ENCODE peak calls at places on chromosome 13, in nine cellular contexts. N is tibial nerve, F is esophagus squamous epithelium, W is natural killer cell, U is glutamatergic neuron, J is H9, L is mucosa of descending colon, C is foreskin fibroblast, H is mesothelial cell of epicardium. K is an unnamed sample.

GRCh38 chr13:51158365-51158764 is 47.3 kb upstream of the C13orf42 start:
- DNase-seq in H (no peak), U (no peak), J (peak; percentile 62), L (no peak), W (no peak), C (no peak), N (no peak), F (no peak), K (no peak)

GRCh38 chr13:105918842-105919741 is 616.4 kb downstream of the EFNB2 start:
- DNase-seq in J (peak; percentile 51), W (no peak), N (no peak), C (peak; percentile 64), U (peak; percentile 52), H (no peak), F (no peak), L (peak; percentile 77), K (no peak)

GRCh38 chr13:98476106-98476505 is 100.8 kb downstream of the STK24 start:
- DNase-seq in N (no peak), C (no peak), U (no peak), J (peak; percentile 87), W (no peak), L (no peak), F (no peak), H (no peak), K (no peak)

GRCh38 chr13:29546662-29547061 is 48.8 kb downstream of the SLC7A1 start:
- DNase-seq in N (no peak), U (no peak), L (no peak), F (no peak), W (no peak), C (no peak), J (no peak), H (no peak), K (no peak)

GRCh38 chr13:97122381-97122996 is 99.6 kb upstream of the MBNL2 start:
- DNase-seq in J (no peak), H (no peak), F (no peak), W (no peak), N (no peak), U (no peak), L (no peak), C (peak; percentile 53), K (no peak)

GRCh38 chr13:60230593-60230992 is 66.9 kb upstream of the DIAPH3 start:
- DNase-seq in W (no peak), F (no peak), L (no peak), H (no peak), C (no peak), J (no peak), U (no peak), N (no peak), K (no peak)

GRCh38 chr13:41813426-41813825 is 147.5 kb downstream of the VWA8 start:
- DNase-seq in N (no peak), H (no peak), L (no peak), J (no peak), U (no peak), F (no peak), W (no peak), C (peak; percentile 34), K (no peak)

GRCh38 chr13:113935523-113935922 is 38.4 kb downstream of the C13orf46 start:
- DNase-seq in N (no peak), C (no peak), H (no peak), L (peak; percentile 15), J (no peak), W (no peak), U (no peak), F (no peak), K (peak; percentile 26)

GRCh38 chr13:75505327-75505726 is 23.4 kb upstream of the TBC1D4 start:
- DNase-seq in H (no peak), L (no peak), J (no peak), F (no peak), C (no peak), W (no peak), N (no peak), U (no peak), K (no peak)
- TF ChIP-seq CTCF in H (no peak), L (no peak), J (no peak), F (no peak), C (no peak), W (no peak), N (no peak), U (no peak), K (no peak)

DNA sequence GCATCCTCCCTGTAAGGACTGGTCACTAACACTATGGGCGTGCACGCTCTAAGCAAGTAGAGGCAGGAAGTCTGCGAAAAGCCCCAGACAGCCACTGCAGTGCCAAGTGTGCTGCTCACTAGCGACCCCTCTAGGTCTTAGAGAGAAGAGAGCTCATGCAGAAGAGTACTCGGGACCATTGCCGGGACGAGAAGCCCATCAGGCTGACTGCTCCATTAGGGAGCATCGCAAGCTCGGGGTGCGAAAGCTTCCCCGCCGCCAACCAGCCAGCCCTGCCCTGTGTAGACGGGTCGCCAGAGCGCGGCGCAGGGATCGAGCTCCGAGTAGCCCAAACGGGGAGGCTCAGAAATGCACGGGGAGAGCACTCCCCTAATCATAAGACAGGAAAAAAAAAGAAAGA is 16.6 kb downstream of the POU4F1 start:
- DNase-seq in U (no peak), F (no peak), L (no peak), J (peak; percentile 88), H (no peak), N (no peak), C (no peak), W (no peak), K (no peak)
- TF ChIP-seq CTCF in U (peak; percentile 61), F (no peak), L (no peak), J (peak; percentile 90), H (no peak), N (no peak), C (peak; percentile 7), W (no peak), K (no peak)

GRCh38 chr13:23161176-23161825 is 19.5 kb upstream of the SGCG start:
- DNase-seq in F (no peak), H (no peak), L (no peak), J (no peak), C (no peak), W (no peak), U (no peak), N (no peak), K (no peak)
- TF ChIP-seq CTCF in F (no peak), H (no peak), L (no peak), J (no peak), C (no peak), W (no peak), U (no peak), N (no peak), K (no peak)

GRCh38 chr13:73722120-73722519 is 412.1 kb downstream of the KLF12 start:
- DNase-seq in J (no peak), U (no peak), F (no peak), N (no peak), H (no peak), L (no peak), W (no peak), C (peak; percentile 20), K (no peak)
- TF ChIP-seq CTCF in J (peak; percentile 42), U (no peak), F (no peak), N (no peak), H (no peak), L (no peak), W (no peak), C (peak; percentile 46), K (no peak)

K was measured in upper lobe of right lung.